ENCODE peak calls at places on chromosomes 1 and 21, in six cellular contexts. One of them, this sample, is unnamed.

GRCh38 chr1:8109226-8109625 is 83.1 kb upstream of the ERRFI1 start:
- DNase-seq in HFF-Myc: no peak
- DNase-seq in epithelial cell of esophagus: no peak
- DNase-seq in GM10248: no peak
- DNase-seq in astrocyte: peak; percentile 68
- DNase-seq in thoracic aorta: no peak
- DNase-seq in this sample: no peak

GRCh38 chr1:115170396-115170795 is 81.1 kb upstream of the TSPAN2 start:
- DNase-seq in HFF-Myc: no peak
- DNase-seq in epithelial cell of esophagus: no peak
- DNase-seq in GM10248: no peak
- DNase-seq in astrocyte: no peak
- DNase-seq in thoracic aorta: no peak
- DNase-seq in this sample: no peak

GRCh38 chr1:32351859-32352745 is 10.2 kb downstream of the FAM229A start:
- DNase-seq in HFF-Myc: no peak
- DNase-seq in epithelial cell of esophagus: no peak
- DNase-seq in GM10248: no peak
- DNase-seq in astrocyte: peak; percentile 22
- DNase-seq in thoracic aorta: no peak
- DNase-seq in this sample: no peak

GRCh38 chr1:230158422-230159291 is 91.6 kb downstream of the GALNT2 start:
- DNase-seq in HFF-Myc: no peak
- DNase-seq in epithelial cell of esophagus: no peak
- DNase-seq in GM10248: no peak
- DNase-seq in astrocyte: peak; percentile 39
- DNase-seq in thoracic aorta: no peak
- DNase-seq in this sample: no peak

GRCh38 chr21:22062472-22063139 is 1064.4 kb downstream of the NCAM2 start:
- DNase-seq in HFF-Myc: no peak
- DNase-seq in epithelial cell of esophagus: no peak
- DNase-seq in GM10248: no peak
- DNase-seq in astrocyte: no peak
- DNase-seq in thoracic aorta: no peak
- DNase-seq in this sample: no peak

GRCh38 chr1:239428311-239428710 is 41.9 kb downstream of the CHRM3 start:
- DNase-seq in HFF-Myc: no peak
- DNase-seq in epithelial cell of esophagus: no peak
- DNase-seq in GM10248: no peak
- DNase-seq in astrocyte: peak; percentile 9
- DNase-seq in thoracic aorta: no peak
- DNase-seq in this sample: no peak

GRCh38 chr1:17984510-17985085 is 123.0 kb upstream of the IGSF21 start:
- DNase-seq in HFF-Myc: peak; percentile 2
- DNase-seq in epithelial cell of esophagus: no peak
- DNase-seq in GM10248: peak; percentile 36
- DNase-seq in astrocyte: peak; percentile 1
- DNase-seq in thoracic aorta: no peak
- DNase-seq in this sample: no peak

GRCh38 chr21:14739590-14739989 is 193.5 kb upstream of the SAMSN1 start:
- DNase-seq in HFF-Myc: no peak
- DNase-seq in epithelial cell of esophagus: no peak
- DNase-seq in GM10248: no peak
- DNase-seq in astrocyte: no peak
- DNase-seq in thoracic aorta: no peak
- DNase-seq in this sample: no peak

GRCh38 chr1:9291914-9292360 is 757 bp upstream of the SPSB1 start:
- DNase-seq in HFF-Myc: no peak
- DNase-seq in epithelial cell of esophagus: peak; percentile 72
- DNase-seq in GM10248: no peak
- DNase-seq in astrocyte: peak; percentile 53
- DNase-seq in thoracic aorta: no peak
- DNase-seq in this sample: no peak

GRCh38 chr1:3274972-3275371 is 179.5 kb upstream of the ARHGEF16 start:
- DNase-seq in HFF-Myc: no peak
- DNase-seq in epithelial cell of esophagus: no peak
- DNase-seq in GM10248: no peak
- DNase-seq in astrocyte: no peak
- DNase-seq in thoracic aorta: no peak
- DNase-seq in this sample: no peak

GRCh38 chr1:202164271-202165037 is 4.1 kb upstream of the PTPN7 start:
- DNase-seq in HFF-Myc: no peak
- DNase-seq in epithelial cell of esophagus: no peak
- DNase-seq in GM10248: peak; percentile 86
- DNase-seq in astrocyte: no peak
- DNase-seq in thoracic aorta: no peak
- DNase-seq in this sample: no peak

GRCh38 chr1:180930687-180931086 is 18.0 kb downstream of the KIAA1614 start:
- DNase-seq in HFF-Myc: no peak
- DNase-seq in epithelial cell of esophagus: no peak
- DNase-seq in GM10248: no peak
- DNase-seq in astrocyte: no peak
- DNase-seq in thoracic aorta: no peak
- DNase-seq in this sample: no peak

GRCh38 chr21:46130721-46131720 is 24.4 kb downstream of the FTCD start:
- DNase-seq in HFF-Myc: no peak
- DNase-seq in epithelial cell of esophagus: no peak
- DNase-seq in GM10248: no peak
- DNase-seq in astrocyte: no peak
- DNase-seq in thoracic aorta: no peak
- DNase-seq in this sample: no peak

GRCh38 chr21:32645261-32646182 is 33.3 kb upstream of the CFAP298 start:
- DNase-seq in HFF-Myc: no peak
- DNase-seq in epithelial cell of esophagus: no peak
- DNase-seq in GM10248: no peak
- DNase-seq in astrocyte: no peak
- DNase-seq in thoracic aorta: no peak
- DNase-seq in this sample: no peak

GRCh38 chr1:47187226-47187925 is 2.5 kb downstream of the PDZK1IP1 start:
- DNase-seq in HFF-Myc: no peak
- DNase-seq in epithelial cell of esophagus: no peak
- DNase-seq in GM10248: no peak
- DNase-seq in astrocyte: no peak
- DNase-seq in thoracic aorta: no peak
- DNase-seq in this sample: no peak

GRCh38 chr1:22936681-22937080 is 36.0 kb downstream of the LACTBL1 start:
- DNase-seq in HFF-Myc: no peak
- DNase-seq in epithelial cell of esophagus: no peak
- DNase-seq in GM10248: no peak
- DNase-seq in astrocyte: no peak
- DNase-seq in thoracic aorta: no peak
- DNase-seq in this sample: no peak

GRCh38 chr1:26158271-26159112 is at the start of gene FAM110D:
- DNase-seq in HFF-Myc: no peak
- DNase-seq in epithelial cell of esophagus: no peak
- DNase-seq in GM10248: no peak
- DNase-seq in astrocyte: no peak
- DNase-seq in thoracic aorta: no peak
- DNase-seq in this sample: no peak

GRCh38 chr1:60386259-60386658 is 312.7 kb upstream of the C1orf87 start:
- DNase-seq in HFF-Myc: no peak
- DNase-seq in epithelial cell of esophagus: peak; percentile 4
- DNase-seq in GM10248: no peak
- DNase-seq in astrocyte: peak; percentile 19
- DNase-seq in thoracic aorta: no peak
- DNase-seq in this sample: no peak

GRCh38 chr1:172935062-172935592 is 115.6 kb downstream of the TNFSF18 start:
- DNase-seq in HFF-Myc: no peak
- DNase-seq in epithelial cell of esophagus: no peak
- DNase-seq in GM10248: no peak
- DNase-seq in astrocyte: no peak
- DNase-seq in thoracic aorta: no peak
- DNase-seq in this sample: no peak

GRCh38 chr1:201051399-201051798 is 27.9 kb upstream of the KIF21B start:
- DNase-seq in HFF-Myc: no peak
- DNase-seq in epithelial cell of esophagus: peak; percentile 10
- DNase-seq in GM10248: no peak
- DNase-seq in astrocyte: no peak
- DNase-seq in thoracic aorta: no peak
- DNase-seq in this sample: no peak

GRCh38 chr1:181314010-181314409 is 169.3 kb upstream of the CACNA1E start:
- DNase-seq in HFF-Myc: no peak
- DNase-seq in epithelial cell of esophagus: no peak
- DNase-seq in GM10248: no peak
- DNase-seq in astrocyte: no peak
- DNase-seq in thoracic aorta: no peak
- DNase-seq in this sample: no peak

GRCh38 chr1:171142081-171142450 is 43.0 kb upstream of the FMO2 start:
- DNase-seq in HFF-Myc: peak; percentile 87
- DNase-seq in epithelial cell of esophagus: no peak
- DNase-seq in GM10248: no peak
- DNase-seq in astrocyte: peak; percentile 50
- DNase-seq in thoracic aorta: no peak
- DNase-seq in this sample: peak; percentile 67

DNA sequence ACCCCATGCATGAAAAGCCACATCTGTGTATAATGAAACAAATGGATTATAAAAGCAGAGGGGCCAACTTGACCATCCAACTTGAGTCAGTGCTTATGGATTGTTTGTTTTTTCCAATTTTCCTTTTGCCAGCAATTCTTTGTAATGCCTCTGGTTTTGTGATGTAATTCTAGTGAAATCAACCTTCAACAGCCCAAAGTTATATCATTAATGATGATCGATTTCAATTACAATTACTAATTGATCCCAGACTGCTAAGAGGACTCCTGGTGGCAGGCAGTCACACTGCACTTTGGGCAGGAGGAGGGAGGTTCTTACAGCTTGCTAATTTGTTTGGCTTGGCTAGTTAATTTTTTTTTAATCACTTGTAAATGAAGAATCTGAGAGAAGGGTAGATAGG is 552.3 kb downstream of the NUF2 start:
- DNase-seq in HFF-Myc: no peak
- DNase-seq in epithelial cell of esophagus: no peak
- DNase-seq in GM10248: no peak
- DNase-seq in astrocyte: no peak
- DNase-seq in thoracic aorta: no peak
- DNase-seq in this sample: no peak
- TF ChIP-seq CTCF in HFF-Myc: peak; percentile 60
- TF ChIP-seq CTCF in epithelial cell of esophagus: peak; percentile 49
- TF ChIP-seq CTCF in GM10248: no peak
- TF ChIP-seq CTCF in astrocyte: peak; percentile 37
- TF ChIP-seq CTCF in thoracic aorta: no peak
- TF ChIP-seq CTCF in this sample: peak; percentile 67

GRCh38 chr1:27600500-27601175 is 3.3 kb downstream of the AHDC1 start:
- DNase-seq in HFF-Myc: no peak
- DNase-seq in epithelial cell of esophagus: no peak
- DNase-seq in GM10248: no peak
- DNase-seq in astrocyte: no peak
- DNase-seq in thoracic aorta: no peak
- DNase-seq in this sample: no peak
- TF ChIP-seq CTCF in HFF-Myc: peak; percentile 14
- TF ChIP-seq CTCF in epithelial cell of esophagus: no peak
- TF ChIP-seq CTCF in GM10248: no peak
- TF ChIP-seq CTCF in astrocyte: no peak
- TF ChIP-seq CTCF in thoracic aorta: no peak
- TF ChIP-seq CTCF in this sample: no peak

DNA sequence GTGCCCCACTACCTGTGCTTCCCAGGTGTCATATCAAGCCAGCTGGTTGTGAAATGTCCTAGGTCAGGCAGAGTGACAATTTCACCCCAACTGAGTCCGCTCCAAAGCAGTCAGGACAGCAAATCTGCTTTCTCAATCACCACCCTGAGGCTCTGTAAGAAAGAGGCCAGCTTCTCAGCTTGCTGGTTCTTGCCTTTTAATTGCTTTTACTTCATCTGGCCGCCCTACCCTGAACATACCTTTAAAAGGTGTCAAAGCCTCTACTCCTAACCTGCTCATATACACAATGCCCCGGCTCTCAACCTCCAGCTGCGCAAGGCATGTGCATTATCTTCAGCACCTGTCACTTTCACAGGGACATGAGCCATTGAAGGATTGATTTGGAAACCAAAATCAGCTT is 581.6 kb downstream of the NPHP4 start:
- DNase-seq in HFF-Myc: no peak
- DNase-seq in epithelial cell of esophagus: no peak
- DNase-seq in GM10248: no peak
- DNase-seq in astrocyte: no peak
- DNase-seq in thoracic aorta: no peak
- DNase-seq in this sample: no peak
- TF ChIP-seq CTCF in HFF-Myc: no peak
- TF ChIP-seq CTCF in epithelial cell of esophagus: no peak
- TF ChIP-seq CTCF in GM10248: no peak
- TF ChIP-seq CTCF in astrocyte: no peak
- TF ChIP-seq CTCF in thoracic aorta: no peak
- TF ChIP-seq CTCF in this sample: no peak

DNA sequence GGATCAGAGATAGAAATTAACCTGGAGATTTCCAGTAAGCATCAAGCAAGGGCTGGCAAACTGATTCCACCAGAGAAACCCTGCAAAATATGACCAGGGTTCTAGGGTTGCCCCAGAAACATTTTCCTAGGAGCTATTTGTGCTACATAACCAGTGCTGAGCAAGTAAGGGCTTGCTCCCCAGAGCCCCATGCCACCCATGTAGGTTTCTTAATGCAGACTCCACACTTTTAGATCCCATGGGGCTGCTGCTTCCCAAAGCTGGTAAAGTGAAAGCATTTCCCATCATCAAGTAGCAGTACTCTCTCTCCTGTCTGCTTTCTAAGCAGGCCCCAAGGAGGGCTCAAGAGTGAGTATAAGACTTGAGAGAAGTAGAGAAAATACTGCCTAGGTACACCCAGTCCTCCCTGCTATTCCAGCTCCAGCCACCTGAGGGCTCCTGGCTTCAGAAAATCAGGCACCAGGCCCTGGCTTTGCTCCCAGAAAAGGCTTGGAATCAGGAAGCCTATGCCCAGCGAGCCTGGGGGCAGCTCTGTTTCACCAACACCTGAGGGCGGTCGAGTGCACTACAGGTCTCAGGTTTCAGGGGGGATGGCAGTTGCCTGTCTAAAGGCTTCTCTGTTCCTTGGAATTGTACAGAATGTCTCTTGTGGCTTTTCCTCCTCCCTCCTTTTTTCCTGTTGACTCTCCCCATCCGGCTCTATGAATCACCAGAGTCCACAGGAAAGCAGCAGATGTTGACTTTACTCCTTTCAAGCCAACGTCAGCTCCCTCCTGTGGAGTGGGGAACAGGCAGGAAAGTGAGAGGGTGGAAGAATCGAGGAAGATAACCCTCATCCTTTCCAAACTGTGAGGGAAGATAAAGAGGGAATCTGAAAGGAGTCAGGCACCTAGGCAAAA is 6.2 kb upstream of the ANKRD35 start:
- DNase-seq in HFF-Myc: peak; percentile 99
- DNase-seq in epithelial cell of esophagus: peak; percentile 99
- DNase-seq in GM10248: peak; percentile 76
- DNase-seq in astrocyte: peak; percentile 99
- DNase-seq in thoracic aorta: peak; percentile 95
- DNase-seq in this sample: peak; percentile 95
- TF ChIP-seq CTCF in HFF-Myc: peak; percentile 96
- TF ChIP-seq CTCF in epithelial cell of esophagus: peak; percentile 95
- TF ChIP-seq CTCF in GM10248: peak; percentile 85
- TF ChIP-seq CTCF in astrocyte: peak; percentile 100
- TF ChIP-seq CTCF in thoracic aorta: peak; percentile 93
- TF ChIP-seq CTCF in this sample: peak; percentile 98

DNA sequence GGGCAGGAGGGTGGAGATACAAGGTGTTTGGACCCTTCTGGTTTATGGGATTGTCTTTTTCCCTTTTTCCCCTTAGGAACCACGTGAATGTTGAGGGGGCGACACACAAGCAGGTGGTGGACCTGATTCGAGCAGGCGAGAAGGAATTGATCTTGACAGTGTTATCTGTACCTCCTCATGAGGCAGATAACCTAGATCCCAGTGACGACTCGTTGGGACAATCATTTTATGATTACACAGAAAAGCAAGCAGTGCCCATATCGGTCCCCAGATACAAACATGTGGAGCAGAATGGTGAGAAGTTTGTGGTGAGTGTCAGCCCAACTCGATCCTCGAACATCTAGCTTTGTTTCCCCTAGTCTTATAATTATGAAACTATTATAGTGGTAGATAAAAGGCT is 27.0 kb downstream of the SNX27 start:
- DNase-seq in HFF-Myc: no peak
- DNase-seq in epithelial cell of esophagus: no peak
- DNase-seq in GM10248: no peak
- DNase-seq in astrocyte: no peak
- DNase-seq in thoracic aorta: no peak
- DNase-seq in this sample: no peak
- TF ChIP-seq CTCF in HFF-Myc: no peak
- TF ChIP-seq CTCF in epithelial cell of esophagus: no peak
- TF ChIP-seq CTCF in GM10248: no peak
- TF ChIP-seq CTCF in astrocyte: no peak
- TF ChIP-seq CTCF in thoracic aorta: no peak
- TF ChIP-seq CTCF in this sample: no peak